ENCODE peak calls at places on chromosomes 13 and 19, in six cellular contexts. E is upper lobe of left lung; S is ovary; V is heart right ventricle; B is BJ; H is activated CD8-positive, alpha-beta T cell treated with anti-CD3 and anti-CD28 coated beads for 36 hours. Y is an unnamed sample.

GRCh38 chr19:2034729-2035589 is 16.1 kb downstream of the MKNK2 start:
- DNase-seq in E (peak), S (peak), H (peak), V (peak), B (no peak), Y (peak)

GRCh38 chr19:53962887-53963435 is at the start of gene CACNG8:
- DNase-seq in B (no peak), V (no peak), H (no peak), E (peak), S (no peak), Y (no peak)

GRCh38 chr19:4045597-4046361 is 20.9 kb downstream of the ZBTB7A start:
- DNase-seq in E (peak), H (no peak), B (no peak), S (no peak), V (no peak), Y (peak)

GRCh38 chr19:14519860-14520407 is 1.7 kb upstream of the DNAJB1 start:
- DNase-seq in B (no peak), E (no peak), H (peak), V (no peak), S (peak), Y (no peak)

GRCh38 chr19:38213911-38214625 is 10.0 kb downstream of the DPF1 start:
- DNase-seq in B (no peak), S (no peak), E (no peak), V (no peak), H (peak), Y (peak)

GRCh38 chr13:45807520-45808099 is 43.9 kb downstream of the SIAH3 start:
- DNase-seq in E (no peak), H (peak), B (no peak), V (no peak), S (no peak), Y (peak)

GRCh38 chr19:41860419-41861097 is 503 bp downstream of the RPS19 start:
- DNase-seq in E (no peak), B (no peak), S (no peak), V (no peak), H (no peak), Y (no peak)

GRCh38 chr13:102913924-102914628 is 68.2 kb downstream of the ERCC5 start:
- DNase-seq in B (no peak), E (no peak), H (no peak), V (no peak), S (no peak), Y (no peak)

GRCh38 chr13:41458939-41459753 is 1.8 kb downstream of the RGCC start:
- DNase-seq in S (no peak), E (no peak), B (no peak), H (peak), V (peak), Y (peak)

GRCh38 chr19:8866344-8866743 is 34.2 kb downstream of the MBD3L1 start:
- DNase-seq in E (no peak), B (no peak), H (no peak), V (no peak), S (no peak), Y (no peak)

GRCh38 chr13:74251778-74252519 is 117.7 kb upstream of the KLF12 start:
- DNase-seq in E (no peak), S (no peak), H (peak), V (no peak), B (no peak), Y (no peak)

GRCh38 chr13:40624338-40624737 is 42.1 kb downstream of the FOXO1 start:
- DNase-seq in S (no peak), B (no peak), V (no peak), E (no peak), H (peak), Y (no peak)

GRCh38 chr19:11111771-11112144 is 22.5 kb downstream of the LDLR start:
- DNase-seq in E (no peak), B (no peak), H (no peak), V (no peak), S (no peak), Y (no peak)

GRCh38 chr19:11105014-11105636 is 15.9 kb downstream of the LDLR start:
- DNase-seq in S (no peak), E (no peak), B (no peak), V (no peak), H (no peak), Y (no peak)

GRCh38 chr19:11111117-11111770 is 22.0 kb downstream of the LDLR start:
- DNase-seq in B (no peak), S (no peak), E (peak), H (no peak), V (no peak), Y (no peak)

GRCh38 chr19:11102944-11103343 is 13.7 kb downstream of the LDLR start:
- DNase-seq in E (no peak), V (no peak), B (no peak), S (no peak), H (no peak), Y (no peak)

GRCh38 chr19:11106477-11106876 is 17.2 kb downstream of the LDLR start:
- DNase-seq in H (no peak), S (no peak), V (peak), B (no peak), E (no peak), Y (no peak)
- TF ChIP-seq CTCF in H (no peak), S (no peak), V (no peak), B (no peak), E (no peak), Y (no peak)

DNA sequence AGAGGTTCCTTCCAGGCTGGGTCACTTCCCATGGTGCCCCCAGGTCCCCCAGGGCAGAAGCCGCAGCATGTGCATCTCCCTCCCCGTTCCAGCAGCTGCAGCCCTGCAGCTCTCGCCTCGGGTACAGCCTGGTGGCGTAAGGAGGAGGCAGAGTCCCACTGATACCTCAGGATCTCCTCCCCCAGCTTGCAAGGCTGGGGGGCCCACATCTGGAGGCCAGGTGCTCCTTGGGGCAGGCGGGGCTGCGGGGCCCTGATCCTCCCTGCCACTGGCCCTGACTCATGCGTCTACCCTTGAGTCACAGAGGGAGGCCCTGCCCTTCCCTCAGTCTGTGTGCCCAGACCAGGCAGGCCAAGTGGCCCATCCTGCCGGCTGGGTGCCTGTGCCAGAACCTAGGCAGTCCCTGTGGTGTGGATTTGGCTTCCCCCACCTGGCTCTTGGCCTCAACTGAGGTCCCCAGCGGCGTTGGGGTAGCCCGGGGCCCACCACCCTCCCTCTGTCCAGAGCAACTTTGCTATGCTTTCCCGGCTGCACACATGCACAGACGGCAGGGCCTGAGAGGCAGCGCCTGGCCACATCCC is 12.8 kb downstream of the YIPF2 start:
- DNase-seq in E (peak), S (no peak), H (no peak), V (no peak), B (peak), Y (no peak)
- TF ChIP-seq CTCF in E (no peak), S (no peak), H (no peak), V (no peak), B (peak), Y (no peak)

DNA sequence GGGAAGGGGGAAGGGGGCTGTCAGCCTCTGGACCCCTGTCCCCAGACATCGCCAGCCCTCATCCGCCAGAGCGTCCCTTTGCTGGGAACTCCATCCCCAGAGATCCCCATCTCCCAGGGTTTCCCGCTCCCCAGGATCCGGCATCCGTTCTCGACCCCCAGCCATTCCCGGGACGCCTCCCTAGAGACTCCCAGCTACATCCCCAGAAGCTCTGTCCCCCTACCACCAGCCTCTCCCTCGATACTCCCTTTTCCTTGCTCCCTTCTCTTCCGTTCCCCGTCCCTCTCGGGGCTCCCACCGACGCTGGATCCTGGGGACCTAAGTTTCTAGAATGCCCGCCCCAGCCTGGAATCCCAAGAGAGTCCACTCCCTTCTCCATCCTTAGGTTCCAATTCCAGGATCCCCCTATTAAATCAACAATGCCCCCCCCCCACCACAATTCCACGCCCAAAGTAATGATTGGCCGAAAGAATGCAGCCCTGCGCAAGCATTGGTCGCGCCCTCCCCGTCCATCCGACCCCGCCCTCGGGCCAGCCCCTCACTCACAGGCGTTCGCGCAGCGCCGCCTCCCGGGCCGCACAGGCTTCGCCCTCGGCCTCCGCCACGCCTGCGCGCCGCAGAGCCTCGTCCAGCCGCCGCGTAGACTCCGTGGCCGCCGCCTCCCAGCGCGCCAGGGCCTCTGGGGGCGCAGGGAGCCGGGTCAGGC is 3.2 kb downstream of the CCDC194 start:
- DNase-seq in S (peak), H (peak), E (peak), B (peak), V (peak), Y (peak)
- TF ChIP-seq CTCF in S (peak), H (peak), E (peak), B (peak), V (peak), Y (peak)

DNA sequence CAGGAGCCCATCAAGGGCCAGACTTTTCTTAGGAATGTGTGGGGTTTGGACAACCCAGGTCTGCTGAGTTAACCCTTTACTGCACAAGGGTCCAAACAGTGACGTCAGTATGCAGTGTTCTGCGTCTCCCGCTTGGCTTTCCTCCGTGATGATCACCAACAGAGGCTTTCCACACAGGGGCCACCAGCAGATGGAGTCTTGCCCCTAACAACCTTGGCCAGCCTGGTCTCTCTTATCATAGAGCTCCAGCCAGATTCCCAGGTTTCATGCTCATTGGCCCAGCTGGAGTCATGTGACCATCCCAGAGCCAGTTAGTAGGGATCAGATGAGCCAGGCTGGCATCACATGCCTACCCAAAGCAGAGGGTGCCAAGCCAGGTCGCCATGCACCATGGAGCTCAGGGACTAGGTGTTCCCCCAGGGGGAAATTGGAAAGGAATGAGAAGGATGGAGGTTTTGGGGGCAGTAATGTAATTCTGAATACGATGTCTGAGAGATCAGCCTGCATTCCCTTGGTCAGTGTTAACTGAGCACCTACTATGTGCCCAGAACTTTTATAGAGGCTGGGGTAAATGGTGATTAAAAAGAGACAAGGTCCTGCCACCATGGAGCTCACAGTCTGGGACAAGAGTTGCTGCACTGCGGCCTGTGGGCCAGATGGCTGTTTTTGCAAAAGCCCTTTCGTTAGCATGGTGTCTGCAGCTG is 61.2 kb downstream of the MYH14 start:
- DNase-seq in E (no peak), H (no peak), S (no peak), B (no peak), V (no peak), Y (no peak)
- TF ChIP-seq CTCF in E (no peak), H (no peak), S (no peak), B (no peak), V (no peak), Y (peak)

Y was measured in GM13977.